ENCODE peak calls at places on chromosome 1, in six cellular contexts. K, N, L, H, O and T are unnamed samples.

GRCh38 chr1:200346744-200347143 is 63.1 kb downstream of the ZNF281 start:
- DNase-seq in K (peak), N (no peak), L (no peak), H (no peak), O (no peak), T (no peak)

GRCh38 chr1:119083980-119084379 is 56.5 kb downstream of the WARS2 start:
- DNase-seq in K (no peak), N (no peak), L (no peak), H (no peak), O (no peak), T (no peak)

GRCh38 chr1:240426056-240426455 is 185.9 kb downstream of the GREM2 start:
- DNase-seq in K (peak), N (no peak), L (no peak), H (no peak), O (no peak), T (no peak)

GRCh38 chr1:108561145-108561458 is 1.2 kb downstream of the EEIG2 start:
- DNase-seq in K (no peak), N (no peak), L (no peak), H (no peak), O (no peak), T (no peak)

GRCh38 chr1:61699893-61700851 is 24.8 kb downstream of the TM2D1 start:
- DNase-seq in K (no peak), N (no peak), L (no peak), H (no peak), O (no peak), T (no peak)

GRCh38 chr1:207890136-207890738 is 20.7 kb downstream of the CD34 start:
- DNase-seq in K (peak), N (no peak), L (no peak), H (peak), O (no peak), T (no peak)

GRCh38 chr1:198829948-198830347 is 191.1 kb downstream of the PTPRC start:
- DNase-seq in K (peak), N (no peak), L (peak), H (no peak), O (peak), T (no peak)

GRCh38 chr1:186617860-186618780 is 62.1 kb downstream of the PTGS2 start:
- DNase-seq in K (no peak), N (no peak), L (no peak), H (peak), O (no peak), T (peak)

GRCh38 chr1:2053217-2053616 is 3.0 kb downstream of the PRKCZ start:
- DNase-seq in K (no peak), N (no peak), L (no peak), H (peak), O (no peak), T (no peak)

GRCh38 chr1:31587720-31588423 is 11.6 kb downstream of the TINAGL1 start:
- DNase-seq in K (peak), N (peak), L (peak), H (peak), O (peak), T (peak)

GRCh38 chr1:98702976-98703375 is 41.5 kb downstream of the SNX7 start:
- DNase-seq in K (peak), N (no peak), L (no peak), H (no peak), O (no peak), T (no peak)

GRCh38 chr1:228358039-228358763 is 48.4 kb downstream of the TRIM11 start:
- DNase-seq in K (peak), N (no peak), L (no peak), H (no peak), O (no peak), T (no peak)